ENCODE peak calls at places on chromosome 7, in ten cellular contexts. H is uterus, Z is AG04450, N is cardiac muscle cell, F is PC-9, A is endothelial cell, L is AG09319, M is OCI-LY7, C is PC-3, S is transverse colon. U is an unnamed sample.

GRCh38 chr7:48253020-48253419 is 81.8 kb downstream of the ABCA13 start:
- DNase-seq in N (peak), F (no peak), S (no peak), M (no peak), C (no peak), A (no peak), L (no peak), Z (no peak), H (no peak), U (no peak)

GRCh38 chr7:28180364-28181147 is at the start of gene JAZF1:
- DNase-seq in F (peak), S (peak), M (peak), H (peak), N (peak), Z (no peak), C (peak), A (peak), L (peak), U (peak)

GRCh38 chr7:135692055-135692454 is 29.7 kb downstream of the STMP1 start:
- DNase-seq in C (no peak), L (no peak), H (no peak), N (no peak), A (no peak), Z (no peak), F (no peak), M (no peak), S (no peak), U (no peak)

GRCh38 chr7:70193514-70193913 is 595.2 kb downstream of the AUTS2 start:
- DNase-seq in Z (no peak), M (peak), F (no peak), N (no peak), H (no peak), L (no peak), S (peak), C (no peak), A (no peak), U (no peak)

GRCh38 chr7:124033093-124033806 is 383 bp upstream of the TMEM229A start:
- DNase-seq in A (peak), F (no peak), C (no peak), L (no peak), S (peak), M (no peak), Z (no peak), N (peak), H (peak), U (peak)

GRCh38 chr7:110693348-110693747 is 397.6 kb upstream of the LRRN3 start:
- DNase-seq in N (no peak), Z (no peak), M (no peak), C (no peak), L (no peak), S (no peak), A (no peak), F (no peak), H (no peak), U (no peak)

GRCh38 chr7:91850455-91850854 is 30.0 kb downstream of the MTERF1 start:
- DNase-seq in M (no peak), S (no peak), H (no peak), N (no peak), Z (no peak), A (no peak), L (no peak), F (peak), C (peak), U (no peak)

GRCh38 chr7:35003679-35004278 is 33.5 kb downstream of the DPY19L1 start:
- DNase-seq in F (peak), H (peak), L (no peak), Z (peak), A (no peak), M (no peak), C (peak), N (peak), S (peak), U (no peak)

GRCh38 chr7:151821226-151821625 is 55.7 kb downstream of the PRKAG2 start:
- DNase-seq in C (no peak), M (no peak), L (no peak), S (no peak), N (no peak), A (no peak), F (no peak), H (no peak), Z (no peak), U (no peak)

GRCh38 chr7:80379034-80379433 is 132.8 kb downstream of the GNAT3 start:
- DNase-seq in S (no peak), H (no peak), F (no peak), L (peak), M (no peak), N (no peak), A (no peak), C (peak), Z (no peak), U (no peak)

DNA sequence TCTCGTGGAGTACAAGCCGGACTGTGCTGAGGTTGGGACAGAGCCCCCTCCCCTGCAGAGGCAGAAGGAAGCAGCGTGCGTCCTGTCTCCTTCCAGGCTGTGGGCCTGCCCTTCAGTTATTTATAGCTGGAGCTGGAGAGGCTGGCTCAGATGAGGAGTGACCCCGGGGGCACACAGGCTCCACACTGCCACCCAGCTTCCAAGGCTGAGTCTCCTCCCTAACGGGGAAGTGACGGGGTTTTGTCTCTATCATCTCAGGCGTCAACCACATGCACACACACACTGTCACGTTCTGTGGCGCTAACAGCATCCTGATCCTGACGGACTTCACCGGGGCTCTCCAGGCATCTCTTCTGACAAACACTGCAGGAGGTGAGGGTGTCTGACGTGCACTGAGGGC is 25.4 kb downstream of the AMZ1 start:
- DNase-seq in N (peak), C (no peak), Z (no peak), F (no peak), M (no peak), H (no peak), A (no peak), S (no peak), L (no peak), U (peak)
- TF ChIP-seq CTCF in N (no peak), C (no peak), Z (no peak), F (no peak), M (peak), H (no peak), A (no peak), S (no peak), L (no peak), U (no peak)

DNA sequence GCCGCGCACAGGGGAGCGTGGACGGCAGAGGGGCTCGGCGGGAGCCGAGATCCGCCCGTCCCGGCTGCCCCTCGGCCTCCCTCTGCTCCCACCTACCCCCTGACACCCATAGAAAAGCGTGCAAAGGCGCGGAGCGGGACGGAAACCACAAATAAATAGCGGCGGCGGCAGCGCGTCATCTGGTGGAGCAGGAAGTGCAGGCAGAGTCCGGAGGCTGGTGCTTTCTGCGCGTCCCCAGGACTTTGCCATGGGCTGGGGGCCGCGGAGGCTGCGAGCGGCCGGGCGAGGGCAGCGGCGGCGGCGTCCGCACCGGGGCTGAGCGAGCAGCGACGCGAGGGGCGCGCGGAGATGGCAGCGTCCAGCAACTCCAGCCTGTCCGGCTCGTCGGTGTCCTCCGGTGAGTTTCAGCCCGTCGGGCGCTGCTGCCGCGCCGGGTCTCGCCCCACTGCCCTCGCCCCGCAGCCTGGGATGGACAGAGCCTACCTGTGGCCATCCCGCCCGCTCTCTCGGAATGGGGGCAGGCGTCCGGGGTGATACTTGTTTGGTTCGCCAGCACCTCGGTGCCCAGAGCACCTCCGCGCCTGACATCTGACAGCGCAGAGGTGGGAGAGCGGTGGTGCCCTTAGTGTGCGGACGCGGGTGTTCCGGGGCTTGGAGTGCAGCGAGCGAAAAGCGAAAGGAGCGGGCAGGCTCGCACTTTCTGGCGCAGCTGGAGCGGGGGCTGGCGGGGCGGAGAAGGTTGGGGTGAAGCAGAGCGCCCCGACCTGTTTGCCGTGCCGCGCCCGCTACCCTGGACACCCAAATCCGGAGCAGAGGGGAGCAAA is at the start of gene CHN2:
- DNase-seq in L (no peak), N (peak), S (peak), M (no peak), H (peak), C (peak), A (peak), F (no peak), Z (no peak), U (peak)
- TF ChIP-seq CTCF in L (no peak), N (no peak), S (no peak), M (no peak), H (no peak), C (peak), A (no peak), F (no peak), Z (no peak), U (no peak)

GRCh38 chr7:116167177-116167576 is 43.2 kb upstream of the TES start:
- DNase-seq in H (no peak), L (no peak), M (peak), F (no peak), S (no peak), Z (no peak), A (no peak), C (no peak), N (no peak), U (no peak)
- TF ChIP-seq CTCF in H (no peak), L (no peak), M (peak), F (no peak), S (no peak), Z (no peak), A (no peak), C (peak), N (no peak), U (no peak)

GRCh38 chr7:55381187-55381586 is 16.1 kb downstream of the LANCL2 start:
- DNase-seq in L (no peak), C (no peak), A (no peak), Z (no peak), H (no peak), M (no peak), F (no peak), S (no peak), N (no peak), U (no peak)

GRCh38 chr7:55386541-55386940 is 21.4 kb downstream of the LANCL2 start:
- DNase-seq in L (no peak), H (no peak), N (no peak), A (no peak), S (no peak), F (no peak), M (no peak), C (no peak), Z (no peak), U (no peak)

GRCh38 chr7:55382251-55382650 is 17.1 kb downstream of the LANCL2 start:
- DNase-seq in Z (no peak), N (no peak), F (no peak), L (no peak), A (no peak), S (no peak), C (no peak), M (no peak), H (no peak), U (no peak)

GRCh38 chr7:55377162-55377810 is 12.1 kb downstream of the LANCL2 start:
- DNase-seq in S (no peak), C (no peak), L (no peak), F (no peak), A (no peak), M (no peak), Z (no peak), N (no peak), H (no peak), U (no peak)

GRCh38 chr7:55381696-55382095 is 16.6 kb downstream of the LANCL2 start:
- DNase-seq in H (no peak), N (no peak), L (no peak), S (no peak), M (no peak), C (no peak), Z (no peak), A (no peak), F (no peak), U (no peak)
- TF ChIP-seq CTCF in H (no peak), N (no peak), L (no peak), S (no peak), M (no peak), C (no peak), Z (no peak), A (no peak), F (no peak), U (no peak)

DNA sequence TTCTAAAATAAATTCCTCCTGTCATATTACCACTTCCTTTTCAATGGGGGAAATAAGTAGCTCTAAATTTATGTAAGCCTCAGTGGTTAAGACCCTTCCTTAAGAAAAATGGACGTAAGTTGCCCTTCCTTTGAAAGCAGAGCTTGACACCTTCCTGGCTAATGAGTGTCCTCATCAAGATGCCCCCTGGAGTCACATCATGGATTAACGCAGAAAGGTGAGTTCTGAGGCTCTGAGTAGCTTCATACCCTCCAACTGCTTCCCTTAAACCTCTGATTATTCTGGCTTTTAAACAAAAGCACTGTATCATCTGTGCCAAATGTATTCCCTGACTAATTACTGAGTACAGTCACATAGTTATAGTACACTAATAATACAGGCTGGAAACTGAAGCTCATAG is 14.7 kb downstream of the KCTD7 start:
- DNase-seq in F (no peak), S (no peak), Z (no peak), A (no peak), C (no peak), N (no peak), L (no peak), M (peak), H (no peak), U (no peak)
- TF ChIP-seq CTCF in F (no peak), S (no peak), Z (no peak), A (no peak), C (no peak), N (no peak), L (no peak), M (peak), H (no peak), U (no peak)

DNA sequence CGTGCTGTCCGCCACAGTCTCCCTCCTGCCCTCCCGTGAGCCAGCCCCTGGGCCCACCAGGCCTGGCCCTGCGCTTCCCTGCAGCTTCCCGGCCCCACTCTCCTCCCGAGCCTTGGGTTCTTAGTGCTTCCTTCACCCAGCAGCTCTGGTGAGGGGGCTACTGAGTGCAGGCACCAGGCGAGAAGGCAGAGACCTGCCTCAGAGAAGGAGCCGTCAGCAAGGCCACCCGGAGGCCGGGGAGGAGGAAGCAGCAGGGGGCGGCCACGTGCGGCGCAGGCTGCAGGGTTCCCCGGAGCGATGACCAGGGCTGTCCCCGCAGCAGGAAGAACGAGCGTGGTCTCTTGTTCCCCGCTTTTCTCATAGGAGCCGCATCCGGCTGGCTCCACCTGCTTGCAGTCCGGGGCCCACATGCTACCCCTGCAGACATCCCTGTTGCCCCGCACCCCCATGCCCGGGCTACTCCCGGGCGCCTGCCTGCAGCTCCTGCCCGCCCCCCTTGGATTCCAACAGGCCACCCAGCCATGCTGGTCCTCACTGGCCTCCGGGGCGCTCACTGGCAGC is 20.5 kb downstream of the YKT6 start:
- DNase-seq in S (no peak), L (no peak), M (no peak), Z (no peak), F (no peak), C (no peak), A (peak), H (no peak), N (no peak), U (peak)
- TF ChIP-seq CTCF in S (no peak), L (peak), M (no peak), Z (peak), F (no peak), C (no peak), A (no peak), H (no peak), N (no peak), U (no peak)

GRCh38 chr7:133109816-133110215 is 27.9 kb upstream of the CHCHD3 start:
- DNase-seq in M (no peak), N (no peak), A (no peak), L (no peak), C (no peak), H (no peak), S (no peak), F (no peak), Z (no peak), U (no peak)
- TF ChIP-seq CTCF in M (no peak), N (no peak), A (no peak), L (no peak), C (no peak), H (no peak), S (no peak), F (no peak), Z (no peak), U (no peak)

U was measured in neural crest cell.